ENCODE peak calls at places on chromosomes 13 and 19, in nine cellular contexts. F is NCI-H2081, A is left cardiac atrium, Q is cardiac septum, Y is bronchial epithelial cell, J is C1 segment of cervical spinal cord, O is NCI-H1436, M is neural crest cell, K is NCI-H187 treated with DMSO at 0.1 percent for 48 hours. X is an unnamed sample.
A peak's percentile ranks its signal among the peaks of the same experiment; 100 is the strongest.

GRCh38 chr19:7722231-7722651 is 9.7 kb downstream of the CLEC4G start:
- DNase-seq in J (no peak), F (no peak), A (no peak), O (no peak), K (no peak), Q (no peak), Y (no peak), M (no peak), X (peak; percentile 59)

GRCh38 chr13:36146513-36147276 is 15.5 kb upstream of the DCLK1 start:
- DNase-seq in M (no peak), Y (no peak), K (no peak), Q (no peak), F (no peak), J (no peak), O (no peak), A (no peak), X (no peak)

GRCh38 chr13:38042771-38043170 is 173.2 kb upstream of the TRPC4 start:
- DNase-seq in K (no peak), J (no peak), Y (no peak), O (no peak), A (no peak), F (no peak), M (no peak), Q (no peak), X (no peak)

GRCh38 chr19:3319643-3320353 is 46.6 kb upstream of the NFIC start:
- DNase-seq in Q (no peak), O (no peak), A (no peak), K (no peak), J (no peak), Y (no peak), F (no peak), M (no peak), X (no peak)

GRCh38 chr13:93670858-93671257 is 444.3 kb downstream of the GPC6 start:
- DNase-seq in A (no peak), Y (no peak), K (no peak), J (no peak), F (no peak), Q (no peak), O (no peak), M (no peak), X (no peak)

GRCh38 chr19:23523863-23524262 is 128.6 kb upstream of the ZNF91 start:
- DNase-seq in K (no peak), Y (no peak), J (no peak), O (no peak), M (no peak), Q (no peak), A (no peak), F (no peak), X (no peak)

GRCh38 chr19:12985049-12985776 is 10.1 kb upstream of the NFIX start:
- DNase-seq in A (peak; percentile 68), J (peak; percentile 72), K (no peak), Y (no peak), Q (no peak), M (no peak), O (no peak), F (no peak), X (peak; percentile 36)

GRCh38 chr13:49185264-49185663 is 34.9 kb upstream of the MLNR start:
- DNase-seq in F (no peak), Q (no peak), O (no peak), Y (peak; percentile 10), J (no peak), M (no peak), K (no peak), A (no peak), X (no peak)

GRCh38 chr19:40279120-40279551 is 6.0 kb downstream of the AKT2 start:
- DNase-seq in F (no peak), A (peak; percentile 73), Q (peak; percentile 91), M (no peak), K (no peak), Y (no peak), J (peak; percentile 36), O (no peak), X (no peak)

GRCh38 chr13:57632276-57633140 is 964 bp downstream of the PCDH17 start:
- DNase-seq in F (no peak), J (peak; percentile 72), M (peak; percentile 33), Q (peak; percentile 55), A (peak; percentile 24), O (no peak), K (no peak), Y (no peak), X (no peak)

GRCh38 chr13:111204438-111205177 is 89.5 kb downstream of the ARHGEF7 start:
- DNase-seq in O (no peak), K (no peak), F (no peak), Y (peak; percentile 46), J (no peak), Q (no peak), A (peak; percentile 87), M (no peak), X (no peak)

GRCh38 chr13:82480415-82480814 is 1401.9 kb downstream of the SLITRK1 start:
- DNase-seq in A (no peak), Y (peak; percentile 5), J (no peak), Q (no peak), M (no peak), O (no peak), F (no peak), K (no peak), X (no peak)

GRCh38 chr13:94595006-94595942 is 678 bp downstream of the TGDS start:
- DNase-seq in K (no peak), A (no peak), J (peak; percentile 46), M (peak; percentile 4), Y (peak; percentile 37), O (no peak), Q (no peak), F (no peak), X (no peak)

GRCh38 chr13:37109080-37109678 is 3.7 kb upstream of the CSNK1A1L start:
- DNase-seq in K (no peak), F (peak; percentile 45), A (no peak), O (peak; percentile 15), Q (no peak), J (no peak), Y (peak; percentile 45), M (peak; percentile 26), X (no peak)

GRCh38 chr13:72295173-72295572 is 428.2 kb upstream of the DACH1 start:
- DNase-seq in Y (no peak), F (no peak), J (no peak), K (no peak), Q (no peak), A (no peak), O (no peak), M (no peak), X (no peak)

GRCh38 chr13:111650626-111651025 is 330.2 kb downstream of the TEX29 start:
- DNase-seq in J (no peak), O (no peak), M (no peak), Y (no peak), A (no peak), Q (no peak), F (no peak), K (no peak), X (no peak)

GRCh38 chr13:46605824-46606554 is 53.0 kb downstream of the LRCH1 start:
- DNase-seq in K (no peak), J (no peak), M (no peak), Y (no peak), A (no peak), Q (no peak), F (no peak), O (no peak), X (no peak)

GRCh38 chr19:30029721-30030510 is 87.9 kb downstream of the URI1 start:
- DNase-seq in Q (no peak), F (no peak), K (no peak), A (no peak), M (no peak), J (no peak), Y (peak; percentile 29), O (no peak), X (no peak)

GRCh38 chr13:85772379-85772778 is 26.8 kb downstream of the SLITRK6 start:
- DNase-seq in J (no peak), Y (peak; percentile 57), Q (no peak), F (no peak), M (no peak), O (no peak), A (no peak), K (no peak), X (no peak)

GRCh38 chr13:30985637-30986205 is 53.3 kb downstream of the TEX26 start:
- DNase-seq in A (no peak), Y (peak; percentile 65), M (no peak), J (no peak), F (no peak), Q (no peak), O (no peak), K (no peak), X (no peak)

GRCh38 chr13:113205428-113205931 is 3.0 kb downstream of the PCID2 start:
- DNase-seq in Y (peak; percentile 22), Q (no peak), A (no peak), K (no peak), J (no peak), O (no peak), F (no peak), M (no peak), X (no peak)

GRCh38 chr13:61727714-61728275 is 312.1 kb upstream of the PCDH20 start:
- DNase-seq in A (no peak), K (no peak), Q (no peak), F (no peak), M (no peak), J (no peak), O (no peak), Y (peak; percentile 91), X (no peak)

GRCh38 chr19:13610042-13610691 is 103.9 kb upstream of the CACNA1A start:
- DNase-seq in J (no peak), Y (no peak), F (peak; percentile 99), A (no peak), Q (no peak), M (no peak), O (peak; percentile 72), K (peak; percentile 46), X (peak; percentile 96)

GRCh38 chr19:19461671-19462622 is 53.4 kb downstream of the TSSK6 start:
- DNase-seq in K (no peak), Y (no peak), F (peak; percentile 25), A (peak; percentile 77), Q (peak; percentile 81), O (no peak), J (no peak), M (peak; percentile 57), X (no peak)

GRCh38 chr13:113554333-113554700 is 30.2 kb upstream of the TFDP1 start:
- DNase-seq in M (no peak), F (no peak), J (no peak), Q (peak; percentile 53), K (no peak), Y (no peak), A (no peak), O (no peak), X (no peak)

GRCh38 chr13:83162493-83162892 is 719.8 kb downstream of the SLITRK1 start:
- DNase-seq in F (no peak), O (no peak), A (no peak), Y (no peak), Q (no peak), K (no peak), M (no peak), J (no peak), X (no peak)